ENCODE peak calls at places on chromosome 22, in nine cellular contexts. P, R, B, U, N, A, F, E and G are unnamed samples.

GRCh38 chr22:38032681-38033521 is 24.3 kb upstream of the PICK1 start:
- DNase-seq in P (peak), R (no peak), B (no peak), U (no peak), N (no peak), A (no peak), F (peak), E (no peak), G (no peak)

GRCh38 chr22:33652596-33652995 is 267.7 kb downstream of the LARGE1 start:
- DNase-seq in P (no peak), R (no peak), B (no peak), U (no peak), N (no peak), A (no peak), F (peak), E (no peak), G (no peak)

GRCh38 chr22:37996079-37996478 is 11.7 kb upstream of the SOX10 start:
- DNase-seq in P (peak), R (no peak), B (no peak), U (no peak), N (no peak), A (no peak), F (no peak), E (no peak), G (no peak)

GRCh38 chr22:30561402-30562154 is 12.9 kb downstream of the GAL3ST1 start:
- DNase-seq in P (no peak), R (no peak), B (no peak), U (no peak), N (no peak), A (no peak), F (no peak), E (no peak), G (no peak)

GRCh38 chr22:50027639-50028537 is 15.3 kb upstream of the IL17REL start:
- DNase-seq in P (no peak), R (no peak), B (peak), U (no peak), N (no peak), A (peak), F (peak), E (no peak), G (no peak)

GRCh38 chr22:32023251-32023827 is 19.7 kb upstream of the SLC5A1 start:
- DNase-seq in P (no peak), R (no peak), B (no peak), U (no peak), N (no peak), A (no peak), F (no peak), E (no peak), G (no peak)

GRCh38 chr22:36737776-36738175 is 34.2 kb upstream of the CACNG2 start:
- DNase-seq in P (no peak), R (no peak), B (no peak), U (no peak), N (no peak), A (no peak), F (no peak), E (no peak), G (no peak)

GRCh38 chr22:41327124-41327523 is 25.8 kb downstream of the ZC3H7B start:
- DNase-seq in P (no peak), R (no peak), B (no peak), U (no peak), N (no peak), A (no peak), F (no peak), E (no peak), G (no peak)

GRCh38 chr22:50091092-50091491 is 1.3 kb downstream of the MOV10L1 start:
- DNase-seq in P (no peak), R (no peak), B (no peak), U (no peak), N (no peak), A (no peak), F (no peak), E (no peak), G (no peak)

GRCh38 chr22:18156878-18157713 is 7.1 kb downstream of the USP18 start:
- DNase-seq in P (peak), R (peak), B (peak), U (peak), N (no peak), A (peak), F (peak), E (peak), G (peak)

GRCh38 chr22:19150482-19151328 is 613 bp upstream of the GSC2 start:
- DNase-seq in P (no peak), R (no peak), B (no peak), U (no peak), N (no peak), A (no peak), F (no peak), E (no peak), G (no peak)

GRCh38 chr22:38784035-38784434 is 9.9 kb downstream of the DNAL4 start:
- DNase-seq in P (no peak), R (no peak), B (no peak), U (no peak), N (no peak), A (no peak), F (no peak), E (no peak), G (no peak)

GRCh38 chr22:38758276-38758945 is 2.6 kb upstream of the SUN2 start:
- DNase-seq in P (no peak), R (peak), B (peak), U (peak), N (no peak), A (peak), F (no peak), E (no peak), G (no peak)

GRCh38 chr22:19940536-19941364 is 822 bp upstream of the COMT start:
- DNase-seq in P (peak), R (no peak), B (no peak), U (no peak), N (no peak), A (no peak), F (no peak), E (no peak), G (no peak)

GRCh38 chr22:24433001-24433867 is 5.8 kb downstream of the ADORA2A start:
- DNase-seq in P (no peak), R (no peak), B (no peak), U (no peak), N (no peak), A (no peak), F (no peak), E (no peak), G (no peak)

GRCh38 chr22:47806894-47807293 is 1044.4 kb downstream of the TBC1D22A start:
- DNase-seq in P (no peak), R (no peak), B (no peak), U (no peak), N (no peak), A (no peak), F (no peak), E (no peak), G (no peak)

GRCh38 chr22:19977296-19978243 is 36.0 kb upstream of the TXNRD2 start:
- DNase-seq in P (no peak), R (no peak), B (no peak), U (no peak), N (no peak), A (no peak), F (no peak), E (no peak), G (no peak)

GRCh38 chr22:42905702-42906183 is 48.7 kb upstream of the ARFGAP3 start:
- DNase-seq in P (no peak), R (no peak), B (no peak), U (no peak), N (no peak), A (no peak), F (no peak), E (no peak), G (peak)

GRCh38 chr22:41021039-41021654 is 70.0 kb downstream of the RBX1 start:
- DNase-seq in P (no peak), R (no peak), B (peak), U (no peak), N (no peak), A (no peak), F (no peak), E (no peak), G (no peak)

GRCh38 chr22:43776081-43776670 is 35.9 kb downstream of the EFCAB6 start:
- DNase-seq in P (no peak), R (no peak), B (no peak), U (no peak), N (no peak), A (no peak), F (peak), E (no peak), G (no peak)

GRCh38 chr22:36465232-36466021 is 16.0 kb downstream of the TXN2 start:
- DNase-seq in P (peak), R (peak), B (no peak), U (no peak), N (no peak), A (no peak), F (peak), E (no peak), G (peak)

GRCh38 chr22:32080904-32081303 is 37.8 kb downstream of the SLC5A1 start:
- DNase-seq in P (peak), R (peak), B (no peak), U (no peak), N (no peak), A (peak), F (peak), E (peak), G (peak)

GRCh38 chr22:19815093-19815822 is 39.4 kb downstream of the GNB1L start:
- DNase-seq in P (no peak), R (no peak), B (no peak), U (no peak), N (no peak), A (no peak), F (no peak), E (no peak), G (no peak)

GRCh38 chr22:38267086-38267485 is 5.7 kb downstream of the TMEM184B start:
- DNase-seq in P (no peak), R (no peak), B (peak), U (peak), N (no peak), A (no peak), F (peak), E (no peak), G (peak)

GRCh38 chr22:27372364-27372763 is 429.2 kb downstream of the MN1 start:
- DNase-seq in P (no peak), R (no peak), B (no peak), U (no peak), N (no peak), A (no peak), F (no peak), E (no peak), G (no peak)

GRCh38 chr22:46815132-46815531 is 52.7 kb downstream of the TBC1D22A start:
- DNase-seq in P (no peak), R (no peak), B (no peak), U (no peak), N (no peak), A (no peak), F (no peak), E (no peak), G (no peak)

GRCh38 chr22:18044548-18045271 is 20.3 kb upstream of the MICAL3 start:
- DNase-seq in P (no peak), R (no peak), B (no peak), U (no peak), N (no peak), A (no peak), F (peak), E (no peak), G (no peak)

GRCh38 chr22:45550416-45550815 is 47.7 kb downstream of the FBLN1 start:
- DNase-seq in P (no peak), R (no peak), B (no peak), U (no peak), N (no peak), A (no peak), F (no peak), E (no peak), G (no peak)

GRCh38 chr22:39237276-39238123 is 7.3 kb downstream of the PDGFB start:
- DNase-seq in P (no peak), R (peak), B (no peak), U (no peak), N (no peak), A (peak), F (no peak), E (no peak), G (no peak)

GRCh38 chr22:37991738-37992442 is 7.5 kb upstream of the SOX10 start:
- DNase-seq in P (no peak), R (no peak), B (no peak), U (no peak), N (no peak), A (no peak), F (peak), E (no peak), G (no peak)

GRCh38 chr22:28230682-28231081 is 311.6 kb upstream of the PITPNB start:
- DNase-seq in P (no peak), R (no peak), B (no peak), U (no peak), N (no peak), A (no peak), F (peak), E (no peak), G (no peak)

GRCh38 chr22:50403701-50404101 is 60.6 kb downstream of the PPP6R2 start:
- DNase-seq in P (no peak), R (no peak), B (no peak), U (no peak), N (no peak), A (no peak), F (no peak), E (no peak), G (peak)

GRCh38 chr22:29971607-29972006 is 88.6 kb downstream of the MTMR3 start:
- DNase-seq in P (no peak), R (no peak), B (no peak), U (no peak), N (no peak), A (no peak), F (no peak), E (peak), G (no peak)

GRCh38 chr22:32996702-32997101 is 61.5 kb downstream of the SYN3 start:
- DNase-seq in P (peak), R (no peak), B (no peak), U (no peak), N (no peak), A (no peak), F (no peak), E (no peak), G (no peak)

GRCh38 chr22:45502215-45503070 is at the start of gene FBLN1:
- DNase-seq in P (peak), R (no peak), B (no peak), U (no peak), N (no peak), A (no peak), F (no peak), E (peak), G (no peak)

GRCh38 chr22:44074286-44074984 is 50.3 kb downstream of the PARVB start:
- DNase-seq in P (no peak), R (no peak), B (no peak), U (no peak), N (no peak), A (no peak), F (no peak), E (no peak), G (no peak)